ENCODE peak calls at places on chromosomes 11 and 22, in nine cellular contexts. N is germinal center, J is T-helper 2 cell, D is GM03348, F is left ventricle myocardium inferior, T is retina, P is AG09319, S is HEK293T, I is left cardiac atrium. R is an unnamed sample.

GRCh38 chr11:61974766-61975631 is 7.6 kb upstream of the FTH1 start:
- DNase-seq in N (no peak), J (no peak), D (no peak), F (no peak), T (no peak), P (no peak), S (no peak), I (no peak), R (peak)

GRCh38 chr11:92357344-92357743 is 132.7 kb downstream of the FAT3 start:
- DNase-seq in N (no peak), J (no peak), D (no peak), F (no peak), T (no peak), P (no peak), S (no peak), I (no peak), R (peak)

GRCh38 chr11:69113226-69113625 is 42.5 kb upstream of the SMIM38 start:
- DNase-seq in N (no peak), J (no peak), D (no peak), F (no peak), T (no peak), P (no peak), S (no peak), I (no peak), R (no peak)

GRCh38 chr11:126637800-126638175 is 282.3 kb downstream of the ST3GAL4 start:
- DNase-seq in N (no peak), J (no peak), D (peak), F (no peak), T (no peak), P (peak), S (no peak), I (no peak), R (no peak)

GRCh38 chr11:61787928-61788491 is 4.4 kb downstream of the TMEM258 start:
- DNase-seq in N (no peak), J (no peak), D (peak), F (no peak), T (peak), P (no peak), S (peak), I (no peak), R (peak)

GRCh38 chr11:111923351-111923788 is 4.7 kb downstream of the C11orf52 start:
- DNase-seq in N (no peak), J (no peak), D (no peak), F (no peak), T (no peak), P (no peak), S (no peak), I (no peak), R (no peak)

GRCh38 chr11:70111269-70112016 is 33.3 kb downstream of the ANO1 start:
- DNase-seq in N (no peak), J (no peak), D (no peak), F (peak), T (peak), P (peak), S (peak), I (peak), R (peak)

GRCh38 chr11:35484435-35484834 is 41.0 kb downstream of the PAMR1 start:
- DNase-seq in N (no peak), J (no peak), D (peak), F (no peak), T (no peak), P (no peak), S (no peak), I (no peak), R (no peak)

GRCh38 chr11:76186776-76187279 is 19.5 kb downstream of the WNT11 start:
- DNase-seq in N (no peak), J (no peak), D (no peak), F (no peak), T (no peak), P (no peak), S (no peak), I (no peak), R (no peak)

GRCh38 chr22:32034275-32034674 is 8.8 kb upstream of the SLC5A1 start:
- DNase-seq in N (no peak), J (no peak), D (no peak), F (no peak), T (no peak), P (no peak), S (no peak), I (no peak), R (no peak)

GRCh38 chr22:35435201-35435712 is 35.3 kb downstream of the MCM5 start:
- DNase-seq in N (no peak), J (no peak), D (no peak), F (no peak), T (no peak), P (no peak), S (no peak), I (no peak), R (no peak)

GRCh38 chr11:79610678-79611077 is 169.8 kb upstream of the TENM4 start:
- DNase-seq in N (no peak), J (no peak), D (no peak), F (no peak), T (no peak), P (no peak), S (no peak), I (no peak), R (no peak)

GRCh38 chr11:93051181-93051580 is 81.7 kb downstream of the MTNR1B start:
- DNase-seq in N (no peak), J (no peak), D (peak), F (no peak), T (no peak), P (no peak), S (no peak), I (no peak), R (no peak)

GRCh38 chr11:130606781-130607511 is 158.5 kb downstream of the ADAMTS15 start:
- DNase-seq in N (no peak), J (no peak), D (peak), F (peak), T (no peak), P (no peak), S (no peak), I (peak), R (peak)

GRCh38 chr22:40747361-40747760 is 68.1 kb downstream of the MCHR1 start:
- DNase-seq in N (no peak), J (no peak), D (no peak), F (no peak), T (no peak), P (no peak), S (no peak), I (no peak), R (no peak)

GRCh38 chr11:57474017-57474750 is 13.9 kb downstream of the RTN4RL2 start:
- DNase-seq in N (no peak), J (no peak), D (no peak), F (no peak), T (no peak), P (no peak), S (no peak), I (no peak), R (no peak)

GRCh38 chr11:19027829-19028595 is 32.5 kb downstream of the MRGPRX2 start:
- DNase-seq in N (no peak), J (no peak), D (no peak), F (no peak), T (no peak), P (no peak), S (no peak), I (no peak), R (peak)

GRCh38 chr11:71268706-71269321 is 16.4 kb upstream of the SHANK2 start:
- DNase-seq in N (no peak), J (no peak), D (no peak), F (no peak), T (no peak), P (no peak), S (no peak), I (no peak), R (no peak)

GRCh38 chr22:18022851-18023250 is 1.5 kb downstream of the MICAL3 start:
- DNase-seq in N (no peak), J (no peak), D (no peak), F (no peak), T (no peak), P (no peak), S (no peak), I (no peak), R (no peak)

GRCh38 chr11:128686745-128687177 is 7.1 kb upstream of the FLI1 start:
- DNase-seq in N (peak), J (no peak), D (peak), F (peak), T (peak), P (no peak), S (no peak), I (peak), R (peak)

GRCh38 chr22:37229805-37230672 is 14.0 kb downstream of the RAC2 start:
- DNase-seq in N (peak), J (peak), D (peak), F (peak), T (no peak), P (no peak), S (no peak), I (no peak), R (no peak)

GRCh38 chr11:119375629-119376196 is 5.8 kb downstream of the USP2 start:
- DNase-seq in N (no peak), J (no peak), D (peak), F (peak), T (peak), P (no peak), S (no peak), I (peak), R (no peak)

GRCh38 chr11:114154271-114155047 is 94.9 kb downstream of the ZBTB16 start:
- DNase-seq in N (no peak), J (no peak), D (peak), F (no peak), T (no peak), P (no peak), S (no peak), I (no peak), R (no peak)

GRCh38 chr22:41178425-41178975 is 26.6 kb upstream of the L3MBTL2 start:
- DNase-seq in N (no peak), J (no peak), D (no peak), F (peak), T (no peak), P (no peak), S (no peak), I (peak), R (no peak)

GRCh38 chr22:46366327-46366731 is 30.8 kb downstream of the TRMU start:
- DNase-seq in N (no peak), J (no peak), D (no peak), F (no peak), T (no peak), P (no peak), S (no peak), I (peak), R (no peak)

GRCh38 chr11:29351301-29351873 is 665.4 kb downstream of the KCNA4 start:
- DNase-seq in N (no peak), J (no peak), D (no peak), F (no peak), T (no peak), P (no peak), S (no peak), I (no peak), R (no peak)

GRCh38 chr11:132913295-132913694 is 619.0 kb downstream of the OPCML start:
- DNase-seq in N (no peak), J (no peak), D (no peak), F (no peak), T (no peak), P (no peak), S (no peak), I (no peak), R (no peak)

GRCh38 chr22:49394116-49394785 is 433.4 kb downstream of the BRD1 start:
- DNase-seq in N (no peak), J (no peak), D (no peak), F (no peak), T (no peak), P (no peak), S (no peak), I (no peak), R (no peak)

GRCh38 chr11:3195251-3196160 is 23.1 kb downstream of the MRGPRG start:
- DNase-seq in N (no peak), J (no peak), D (no peak), F (no peak), T (no peak), P (no peak), S (peak), I (no peak), R (no peak)

GRCh38 chr22:26234267-26234666 is 65.0 kb downstream of the SEZ6L start:
- DNase-seq in N (no peak), J (no peak), D (no peak), F (no peak), T (no peak), P (no peak), S (no peak), I (no peak), R (no peak)

GRCh38 chr11:20770421-20770935 is 101.1 kb downstream of the NELL1 start:
- DNase-seq in N (no peak), J (no peak), D (no peak), F (no peak), T (peak), P (no peak), S (no peak), I (no peak), R (no peak)

GRCh38 chr11:118295834-118296454 is 8.6 kb upstream of the CD3E start:
- DNase-seq in N (no peak), J (no peak), D (peak), F (no peak), T (no peak), P (no peak), S (no peak), I (no peak), R (peak)

GRCh38 chr11:72750086-72750485 is 2.1 kb downstream of the ARAP1 start:
- DNase-seq in N (no peak), J (no peak), D (no peak), F (no peak), T (no peak), P (no peak), S (no peak), I (no peak), R (no peak)

GRCh38 chr11:3123316-3123715 is 41.8 kb downstream of the OSBPL5 start:
- DNase-seq in N (no peak), J (peak), D (no peak), F (peak), T (no peak), P (no peak), S (no peak), I (peak), R (no peak)

GRCh38 chr22:45226681-45227186 is 14.0 kb downstream of the KIAA0930 start:
- DNase-seq in N (no peak), J (no peak), D (peak), F (no peak), T (no peak), P (no peak), S (no peak), I (no peak), R (no peak)